ENCODE peak calls at places on chromosomes 11 and 22, in seven cellular contexts. L, H, R, V, C, N and A are unnamed samples.

GRCh38 chr11:73478737-73479347 is 102.6 kb downstream of the RELT start:
- DNase-seq in H (no peak), N (no peak), C (peak; percentile 47), L (no peak), V (peak; percentile 26), R (peak; percentile 21), A (no peak)

GRCh38 chr11:13207665-13208594 is 69.7 kb upstream of the BMAL1 start:
- DNase-seq in V (no peak), H (peak; percentile 38), C (peak; percentile 97), R (peak; percentile 8), L (peak; percentile 54), N (no peak), A (no peak)

GRCh38 chr11:59899532-59899931 is 20.9 kb downstream of the OOSP3 start:
- DNase-seq in V (no peak), N (no peak), C (peak; percentile 26), R (no peak), H (no peak), L (no peak), A (no peak)

GRCh38 chr11:76824083-76824939 is 36.4 kb upstream of the ACER3 start:
- DNase-seq in C (peak; percentile 84), N (no peak), V (peak; percentile 22), R (no peak), H (no peak), L (no peak), A (no peak)

GRCh38 chr11:13720940-13721339 is 52.5 kb downstream of the FAR1 start:
- DNase-seq in L (no peak), H (no peak), N (no peak), R (no peak), C (no peak), V (no peak), A (no peak)

GRCh38 chr11:72629266-72629665 is 45.0 kb downstream of the PDE2A start:
- DNase-seq in H (peak; percentile 47), L (no peak), C (no peak), N (no peak), V (no peak), R (no peak), A (no peak)

GRCh38 chr11:32374261-32374711 is 61.1 kb downstream of the WT1 start:
- DNase-seq in C (peak; percentile 49), L (no peak), R (peak; percentile 75), V (peak; percentile 19), H (peak; percentile 37), N (no peak), A (no peak)

GRCh38 chr11:7974668-7975067 is 9.4 kb upstream of the NLRP10 start:
- DNase-seq in N (no peak), H (no peak), V (no peak), R (no peak), C (no peak), L (no peak), A (no peak)

GRCh38 chr11:135006800-135007199 is 594.8 kb upstream of the B3GAT1 start:
- DNase-seq in V (no peak), H (no peak), L (no peak), C (no peak), N (no peak), R (no peak), A (no peak)

GRCh38 chr11:65898656-65899355 is 1.4 kb downstream of the FOSL1 start:
- DNase-seq in H (no peak), R (no peak), C (peak; percentile 31), N (peak; percentile 4), L (peak; percentile 15), V (no peak), A (no peak)

GRCh38 chr22:44446483-44446882 is 51.5 kb downstream of the RTL6 start:
- DNase-seq in V (no peak), C (no peak), N (no peak), L (no peak), R (no peak), H (no peak), A (no peak)

GRCh38 chr11:87366346-87366745 is 328.6 kb downstream of the TMEM135 start:
- DNase-seq in H (no peak), C (no peak), N (no peak), L (no peak), V (no peak), R (no peak), A (no peak)

GRCh38 chr11:15071556-15072255 is 1.7 kb upstream of the CALCB start:
- DNase-seq in H (no peak), C (no peak), N (no peak), V (no peak), L (no peak), R (no peak), A (no peak)

GRCh38 chr11:123061403-123062157 is at the start of gene HSPA8:
- DNase-seq in V (no peak), N (peak; percentile 63), R (peak; percentile 71), H (peak; percentile 75), L (peak; percentile 85), C (peak; percentile 71), A (no peak)

GRCh38 chr11:16989554-16989953 is 24.7 kb downstream of the PLEKHA7 start:
- DNase-seq in N (no peak), R (no peak), V (no peak), H (no peak), L (no peak), C (no peak), A (no peak)

DNA sequence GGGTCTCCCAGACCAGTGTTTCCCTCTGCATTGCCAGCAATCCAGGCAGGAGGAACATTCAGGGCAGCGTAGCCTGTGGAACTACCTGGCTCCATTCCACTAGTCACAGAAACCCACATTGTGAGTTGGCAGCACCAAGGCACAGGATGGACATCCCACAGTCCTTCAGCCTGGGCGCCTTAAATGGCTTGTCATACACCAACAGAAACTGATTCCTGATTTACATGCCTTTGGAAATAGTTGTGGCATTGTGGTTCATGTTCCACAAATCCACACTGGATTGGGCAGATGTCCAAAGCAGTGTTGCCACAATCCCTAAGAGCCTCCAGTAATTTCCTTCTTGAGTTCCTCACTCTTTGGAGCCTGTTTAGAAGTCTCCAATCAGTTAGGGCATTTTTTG is 225.6 kb downstream of the BLID start:
- DNase-seq in C (peak; percentile 76), H (no peak), L (no peak), N (no peak), R (no peak), V (no peak), A (no peak)
- TF ChIP-seq CTCF in C (no peak), H (no peak), L (no peak), N (no peak), R (no peak), V (no peak), A (no peak)

GRCh38 chr11:86244522-86245368 is at the start of gene EED:
- DNase-seq in C (peak; percentile 95), H (peak; percentile 97), L (peak; percentile 97), R (peak; percentile 94), N (peak; percentile 97), V (peak; percentile 86), A (peak; percentile 99)
- TF ChIP-seq CTCF in C (no peak), H (no peak), L (no peak), R (no peak), N (no peak), V (no peak), A (no peak)

DNA sequence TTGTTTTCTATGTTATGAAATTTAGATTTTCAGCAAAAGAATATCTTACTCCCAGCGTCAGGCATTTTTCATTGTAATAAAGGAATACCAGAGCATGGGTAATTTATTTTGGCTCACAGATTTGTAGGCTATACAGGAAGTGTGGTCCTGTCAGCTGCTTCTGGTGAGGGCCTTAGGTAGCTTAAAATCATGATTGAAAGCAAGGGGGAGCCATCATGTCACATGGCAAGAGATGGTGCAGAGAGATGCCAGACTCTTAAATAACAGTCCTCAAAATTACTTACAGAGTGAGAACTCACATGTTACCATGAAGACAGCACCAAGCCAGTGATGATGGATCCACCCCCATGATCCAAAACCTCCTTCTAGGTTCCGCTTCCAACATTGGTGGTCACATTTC is 825.0 kb upstream of the CHORDC1 start:
- DNase-seq in V (no peak), L (no peak), H (no peak), N (no peak), R (no peak), C (no peak), A (no peak)
- TF ChIP-seq CTCF in V (no peak), L (no peak), H (no peak), N (no peak), R (no peak), C (no peak), A (no peak)

DNA sequence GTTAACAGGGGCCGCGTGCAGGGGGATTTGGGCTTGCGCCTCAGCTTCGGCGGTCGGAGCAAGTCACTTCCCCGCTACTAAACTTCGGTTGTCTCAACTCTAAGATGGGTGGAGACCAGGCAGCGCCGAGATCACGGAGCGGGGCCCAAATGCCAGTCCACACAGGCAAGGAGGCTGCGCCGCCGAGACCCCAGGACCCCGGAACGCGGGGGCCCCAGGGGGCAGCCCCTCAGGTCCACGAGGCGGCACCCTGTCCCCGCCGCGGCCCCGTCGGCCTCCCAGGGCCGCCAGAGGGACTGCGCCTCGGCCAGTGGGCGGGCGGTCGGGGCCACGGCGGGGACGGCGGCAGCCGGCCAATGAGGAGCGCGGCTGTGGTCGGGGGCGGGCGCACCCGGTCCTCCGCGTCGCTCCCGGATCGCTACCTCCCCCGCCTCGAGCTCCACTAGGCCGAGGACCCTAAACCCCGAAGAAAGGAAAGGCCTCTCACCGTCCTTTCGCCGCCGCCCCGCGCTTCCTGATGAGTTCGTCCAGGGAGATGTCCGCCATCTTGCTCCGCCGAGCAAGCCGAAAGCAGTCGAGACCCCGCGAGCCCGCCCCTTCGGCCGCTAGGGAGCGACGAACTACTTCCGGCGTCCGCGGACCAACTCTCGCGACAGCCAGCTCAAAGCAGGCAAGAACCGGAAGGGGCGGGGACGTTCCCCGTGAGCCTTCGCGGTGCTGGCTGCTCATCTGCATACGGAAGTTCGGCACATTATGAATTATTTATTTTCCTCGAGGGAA is at the start of gene POLDIP3:
- DNase-seq in N (peak; percentile 99), C (peak; percentile 99), R (peak; percentile 98), L (peak; percentile 99), H (peak; percentile 99), V (peak; percentile 96), A (peak; percentile 100)
- TF ChIP-seq CTCF in N (no peak), C (no peak), R (peak; percentile 16), L (peak; percentile 37), H (peak; percentile 24), V (peak; percentile 26), A (peak; percentile 53)

GRCh38 chr22:38681784-38682335 is at the start of gene TOMM22:
- DNase-seq in V (peak; percentile 72), L (peak; percentile 95), R (peak; percentile 91), N (peak; percentile 90), C (peak; percentile 89), H (peak; percentile 91), A (peak; percentile 96)
- TF ChIP-seq CTCF in V (peak; percentile 64), L (peak; percentile 78), R (peak; percentile 81), N (peak; percentile 72), C (peak; percentile 47), H (peak; percentile 30), A (peak; percentile 82)

DNA sequence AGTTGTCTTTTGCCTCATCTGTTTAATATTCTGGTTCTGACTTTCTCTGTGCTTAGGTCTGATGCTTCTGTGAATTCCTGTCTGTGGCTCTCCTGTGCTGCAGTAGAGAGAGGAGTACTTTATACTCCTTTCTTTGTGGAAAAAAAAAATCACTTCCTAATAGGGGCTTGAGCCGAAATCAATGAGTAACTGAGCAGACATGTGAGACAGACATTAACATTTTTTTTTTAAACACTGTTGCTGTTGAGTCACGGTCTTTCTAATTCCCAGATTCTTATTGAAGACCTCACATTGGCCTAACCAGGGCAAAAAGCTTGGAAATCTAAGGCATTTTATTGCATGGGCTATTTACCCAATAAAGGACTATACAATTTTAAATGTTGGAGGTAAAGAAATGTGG is 86.1 kb downstream of the GRM5 start:
- DNase-seq in C (no peak), R (no peak), V (no peak), L (no peak), N (no peak), H (no peak), A (no peak)
- TF ChIP-seq CTCF in C (no peak), R (no peak), V (no peak), L (no peak), N (no peak), H (no peak), A (no peak)

GRCh38 chr22:31925056-31925455 is 19.3 kb upstream of the YWHAH start:
- DNase-seq in R (no peak), N (no peak), V (no peak), C (no peak), L (no peak), H (no peak), A (no peak)
- TF ChIP-seq CTCF in R (no peak), N (no peak), V (no peak), C (no peak), L (no peak), H (no peak), A (no peak)